ENCODE peak calls at places on chromosomes 3 and 15, in four cellular contexts. R, V, I and F are unnamed samples. For H3K27me3, the result is how much of the 10 kb centered on the place peaks cover.

GRCh38 chr3:146817705-146818104 is 212.6 kb upstream of the PLSCR5 start:
- DNase-seq in R (no peak), I (no peak), V (no peak), F (no peak)

GRCh38 chr3:59809750-59810444 is 760.1 kb upstream of the CFAP20DC start:
- DNase-seq in R (no peak), I (no peak), V (no peak), F (no peak)

GRCh38 chr3:11643212-11644087 is at the start of gene VGLL4:
- DNase-seq in I (no peak), R (peak), V (peak), F (peak)

GRCh38 chr3:63613561-63613960 is 38.9 kb upstream of the SNTN start:
- DNase-seq in I (no peak), V (no peak), R (no peak), F (no peak)

GRCh38 chr15:48520376-48521155 is 124.9 kb downstream of the FBN1 start:
- DNase-seq in V (peak), R (peak), I (no peak), F (no peak)

GRCh38 chr3:50264389-50264963 is 4.5 kb upstream of the SEMA3B start:
- DNase-seq in I (no peak), R (peak), V (peak), F (peak)

GRCh38 chr3:103169289-103169688 is 734.5 kb downstream of the ZPLD1 start:
- DNase-seq in V (no peak), R (no peak), I (no peak), F (no peak)

GRCh38 chr3:148614463-148614862 is 83.2 kb upstream of the AGTR1 start:
- DNase-seq in R (no peak), I (no peak), V (no peak), F (peak)

GRCh38 chr3:127342735-127343134 is 54.9 kb upstream of the PRR20G start:
- DNase-seq in I (no peak), V (no peak), R (peak), F (peak)

GRCh38 chr3:84126160-84126559 is 832.6 kb upstream of the CADM2 start:
- DNase-seq in I (no peak), R (no peak), V (no peak), F (no peak)

GRCh38 chr3:139546772-139547171 is 7.2 kb upstream of the RBP1 start:
- DNase-seq in V (no peak), I (no peak), R (no peak), F (no peak)

GRCh38 chr3:192812736-192813383 is 85.5 kb upstream of the FGF12 start:
- DNase-seq in I (no peak), R (no peak), V (peak), F (peak)

GRCh38 chr3:51591231-51591630 is 52.7 kb downstream of the RAD54L2 start:
- DNase-seq in R (no peak), V (no peak), I (no peak), F (no peak)

GRCh38 chr3:70999730-71000129 is 583.8 kb downstream of the FOXP1 start:
- DNase-seq in V (no peak), R (no peak), I (no peak), F (no peak)

GRCh38 chr3:12981631-12982265 is 91.5 kb downstream of the IQSEC1 start:
- DNase-seq in V (no peak), R (no peak), I (no peak), F (no peak)

GRCh38 chr3:140290105-140290504 is 355.1 kb downstream of the CLSTN2 start:
- DNase-seq in R (no peak), V (no peak), I (no peak), F (no peak)

GRCh38 chr15:74655424-74655823 is 39.8 kb downstream of the CLK3 start:
- DNase-seq in I (peak), V (no peak), R (no peak), F (no peak)

GRCh38 chr15:69789648-69790393 is 307.9 kb downstream of the TLE3 start:
- DNase-seq in V (no peak), I (no peak), R (no peak), F (no peak)

GRCh38 chr3:120683213-120683612 is 1.2 kb upstream of the HGD start:
- DNase-seq in I (no peak), V (peak), R (no peak), F (no peak)

GRCh38 chr15:76866716-76867321 is 38.3 kb downstream of the SCAPER start:
- DNase-seq in R (no peak), V (peak), I (no peak), F (peak)

GRCh38 chr15:78177447-78177873 is 28.3 kb downstream of the IDH3A start:
- DNase-seq in R (peak), I (no peak), V (peak), F (peak)

GRCh38 chr3:50089603-50089945 is 855 bp downstream of the RBM5 start:
- DNase-seq in I (no peak), R (no peak), V (no peak), F (no peak)

GRCh38 chr15:78302579-78302978 is 3.2 kb upstream of the SKIC8 start:
- DNase-seq in I (no peak), R (no peak), V (no peak), F (no peak)

GRCh38 chr3:15629860-15630597 is 28.5 kb downstream of the BTD start:
- DNase-seq in I (peak), V (peak), R (no peak), F (peak)

GRCh38 chr3:139540686-139541085 is 1.1 kb upstream of the RBP1 start:
- DNase-seq in R (no peak), V (no peak), I (no peak), F (no peak)

GRCh38 chr3:18716821-18717220 is 291.7 kb upstream of the SATB1 start:
- DNase-seq in V (no peak), R (no peak), I (no peak), F (no peak)

GRCh38 chr15:62560943-62561571 is 396.0 kb upstream of the C2CD4B start:
- DNase-seq in I (no peak), V (no peak), R (no peak), F (no peak)
- TF ChIP-seq SUZ12 in I (no peak), V (no peak), R (no peak), F (no peak)

GRCh38 chr3:62375655-62376054 is 2.3 kb upstream of the FEZF2 start:
- DNase-seq in R (no peak), I (no peak), V (no peak), F (no peak)

GRCh38 chr3:62378329-62378789 is 5.0 kb upstream of the FEZF2 start:
- DNase-seq in I (no peak), V (no peak), R (peak), F (no peak)

GRCh38 chr3:62376187-62376720 is 2.9 kb upstream of the FEZF2 start:
- DNase-seq in R (no peak), I (no peak), V (no peak), F (no peak)

GRCh38 chr3:62379206-62379834 is 6.0 kb upstream of the FEZF2 start:
- DNase-seq in I (no peak), R (peak), V (no peak), F (no peak)

GRCh38 chr3:62376906-62377865 is 3.8 kb upstream of the FEZF2 start:
- DNase-seq in V (no peak), R (peak), I (no peak), F (no peak)
- H3K27me3 ChIP-seq in V (under half), R (half or more), I (under half), F (half or more)

DNA sequence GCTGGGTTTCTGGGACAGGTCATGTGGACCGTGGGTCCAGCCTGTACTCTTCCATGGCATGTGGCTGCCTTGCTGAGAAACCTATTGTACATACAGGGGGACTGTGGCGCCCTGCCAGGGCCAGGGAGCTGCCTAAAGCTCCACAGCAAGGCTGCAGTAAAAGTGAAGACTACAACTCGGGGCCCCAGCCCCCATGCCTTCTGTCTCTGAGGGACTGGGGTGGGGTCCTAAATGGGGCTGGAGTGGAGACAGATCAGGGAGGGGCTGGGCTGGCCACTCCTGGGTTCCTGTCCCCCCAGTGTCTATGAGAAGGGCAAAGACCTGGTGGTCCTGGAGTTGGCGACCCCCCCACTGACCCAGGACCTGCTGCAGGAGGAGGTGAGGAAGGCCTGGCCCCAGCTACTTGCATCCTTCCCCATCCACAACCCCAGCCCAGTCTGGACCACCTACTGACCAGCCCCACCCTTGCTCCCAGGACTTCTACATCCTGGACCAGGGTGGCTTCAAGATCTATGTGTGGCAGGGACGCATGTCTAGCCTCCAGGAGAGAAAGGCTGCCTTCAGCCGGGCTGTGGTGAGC is 7.3 kb downstream of the VILL start:
- DNase-seq in R (no peak), I (no peak), V (no peak), F (no peak)
- H3K9ac ChIP-seq in R (no peak), I (peak), V (no peak), F (peak)

GRCh38 chr15:26736502-26737248 is 36.2 kb downstream of the GABRB3 start:
- DNase-seq in I (no peak), R (no peak), V (no peak), F (no peak)

GRCh38 chr15:26729030-26729429 is 43.8 kb downstream of the GABRB3 start:
- DNase-seq in V (no peak), I (no peak), R (peak), F (no peak)

GRCh38 chr15:26729581-26729980 is 43.3 kb downstream of the GABRB3 start:
- DNase-seq in R (peak), I (no peak), V (no peak), F (no peak)

DNA sequence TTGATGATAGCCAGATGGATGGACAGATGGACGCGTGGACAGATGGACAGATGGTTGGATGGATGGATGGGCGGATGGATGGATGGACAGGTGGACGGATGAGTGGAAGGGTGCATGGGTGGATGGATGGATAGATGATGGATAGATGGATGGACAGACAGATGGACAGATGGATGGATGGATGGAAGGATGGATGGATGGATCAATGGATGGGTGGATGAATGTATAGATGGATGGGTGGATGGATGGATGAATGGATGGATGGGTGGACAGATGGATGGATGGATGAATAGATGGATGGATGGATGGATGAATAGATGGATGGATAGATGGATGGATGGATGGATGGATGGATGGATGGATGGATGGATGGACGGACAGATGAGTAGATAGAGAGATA is 40.9 kb downstream of the GABRB3 start:
- DNase-seq in R (no peak), V (no peak), I (no peak), F (no peak)
- TF ChIP-seq SUZ12 in R (no peak), V (no peak), I (no peak), F (no peak)

DNA sequence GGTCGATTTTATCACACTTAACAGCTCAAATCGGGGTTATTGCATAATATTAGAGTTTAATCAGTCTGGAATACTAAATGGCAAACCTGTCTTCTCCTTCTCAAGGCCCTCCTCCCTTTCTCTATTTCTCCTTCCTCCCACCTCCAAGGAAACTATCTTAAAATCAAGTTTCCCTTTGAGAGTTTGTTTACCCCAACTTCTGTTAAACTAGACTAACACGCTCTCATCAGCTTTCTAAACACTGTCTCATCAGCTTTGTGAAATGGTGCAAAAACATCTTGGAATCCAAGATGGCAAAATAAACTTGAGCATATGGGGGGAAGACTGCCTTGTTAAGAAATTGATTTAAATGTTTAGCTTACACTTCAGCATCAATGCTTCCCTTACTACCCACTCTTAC is 9.6 kb downstream of the SOX2 start:
- DNase-seq in R (no peak), I (no peak), V (no peak), F (no peak)
- H3K27me3 ChIP-seq in R (under half), I (under half), V (under half), F (under half)

GRCh38 chr15:67105065-67105951 is 39.9 kb downstream of the SMAD3 start:
- DNase-seq in V (peak), I (no peak), R (no peak), F (peak)
- H3K9ac ChIP-seq in V (peak), I (no peak), R (no peak), F (no peak)

GRCh38 chr3:4474683-4475490 is 7.8 kb upstream of the SUMF1 start:
- DNase-seq in I (peak), V (no peak), R (no peak), F (no peak)
- TF ChIP-seq SUZ12 in I (no peak), V (no peak), R (no peak), F (no peak)